ENCODE peak calls at places on chromosomes 2 and 18, in nine cellular contexts. I is lung; T is posterior cingulate gyrus; J is activated CD8-positive, alpha-beta T cell treated with anti-CD3 and anti-CD28 coated beads for 36 hours; V is substantia nigra; W is activated effector memory CD4-positive, alpha-beta T cell treated with Interleukin-2 at 50 U/mL for 16 hours; G is cardiac fibroblast; Y is NCI-H748 treated with DMSO at 0.1 percent for 48 hours; L is pancreas. U is an unnamed sample.

GRCh38 chr2:31366733-31367132 is 47.8 kb downstream of the XDH start:
- DNase-seq in I (no peak), T (no peak), J (no peak), V (no peak), W (no peak), G (no peak), Y (no peak), L (no peak), U (no peak)

GRCh38 chr2:241891315-241891987 is 21.9 kb downstream of the RTP5 start:
- DNase-seq in I (no peak), T (no peak), J (no peak), V (no peak), W (no peak), G (no peak), Y (no peak), L (peak), U (no peak)

GRCh38 chr2:56314809-56315208 is 131.0 kb downstream of the CCDC85A start:
- DNase-seq in I (no peak), T (no peak), J (no peak), V (no peak), W (no peak), G (no peak), Y (no peak), L (no peak), U (no peak)

GRCh38 chr2:75716406-75716805 is 5.7 kb upstream of the GCFC2 start:
- DNase-seq in I (no peak), T (no peak), J (no peak), V (no peak), W (no peak), G (peak), Y (no peak), L (no peak), U (no peak)

GRCh38 chr18:76421291-76422078 is 73.6 kb downstream of the ZNF516 start:
- DNase-seq in I (peak), T (no peak), J (no peak), V (no peak), W (no peak), G (no peak), Y (no peak), L (no peak), U (no peak)

GRCh38 chr2:189305291-189305943 is 125.9 kb upstream of the COL5A2 start:
- DNase-seq in I (no peak), T (no peak), J (no peak), V (no peak), W (no peak), G (no peak), Y (no peak), L (no peak), U (no peak)

GRCh38 chr2:159971365-159972122 is 90.9 kb downstream of the PLA2R1 start:
- DNase-seq in I (no peak), T (no peak), J (no peak), V (no peak), W (no peak), G (no peak), Y (peak), L (no peak), U (no peak)

GRCh38 chr2:217294818-217295217 is 435.0 kb upstream of the TNP1 start:
- DNase-seq in I (no peak), T (no peak), J (no peak), V (no peak), W (no peak), G (no peak), Y (no peak), L (no peak), U (no peak)

GRCh38 chr2:192245329-192245728 is 50.6 kb upstream of the TMEFF2 start:
- DNase-seq in I (no peak), T (no peak), J (no peak), V (no peak), W (no peak), G (peak), Y (no peak), L (no peak), U (no peak)

GRCh38 chr2:133231264-133231663 is 337.0 kb downstream of the NCKAP5 start:
- DNase-seq in I (no peak), T (no peak), J (no peak), V (no peak), W (no peak), G (no peak), Y (no peak), L (no peak), U (no peak)

GRCh38 chr18:5238371-5238758 is 41.3 kb upstream of the AKAIN1 start:
- DNase-seq in I (peak), T (peak), J (peak), V (peak), W (peak), G (peak), Y (no peak), L (peak), U (no peak)

GRCh38 chr18:48134609-48135008 is 204.2 kb upstream of the SMAD2 start:
- DNase-seq in I (no peak), T (no peak), J (no peak), V (no peak), W (no peak), G (no peak), Y (no peak), L (no peak), U (no peak)

GRCh38 chr18:23605941-23606340 is 19.6 kb upstream of the NPC1 start:
- DNase-seq in I (no peak), T (no peak), J (no peak), V (no peak), W (no peak), G (no peak), Y (no peak), L (no peak), U (no peak)

GRCh38 chr2:30293303-30293912 is 62.1 kb downstream of the LBH start:
- DNase-seq in I (peak), T (no peak), J (peak), V (no peak), W (no peak), G (peak), Y (no peak), L (no peak), U (no peak)

GRCh38 chr2:18708203-18708602 is 118.8 kb upstream of the NT5C1B start:
- DNase-seq in I (no peak), T (no peak), J (no peak), V (no peak), W (no peak), G (no peak), Y (no peak), L (no peak), U (no peak)

GRCh38 chr2:238263204-238264071 is 23.6 kb upstream of the HES6 start:
- DNase-seq in I (peak), T (peak), J (peak), V (peak), W (peak), G (peak), Y (peak), L (peak), U (peak)

GRCh38 chr18:24766376-24766775 is 305.9 kb downstream of the HRH4 start:
- DNase-seq in I (no peak), T (no peak), J (no peak), V (no peak), W (no peak), G (peak), Y (no peak), L (no peak), U (no peak)

GRCh38 chr18:22434973-22435608 is 17.4 kb upstream of the CTAGE1 start:
- DNase-seq in I (no peak), T (no peak), J (no peak), V (no peak), W (no peak), G (peak), Y (no peak), L (no peak), U (no peak)

GRCh38 chr2:178846458-178846802 is 39.2 kb upstream of the TTN start:
- DNase-seq in I (no peak), T (no peak), J (no peak), V (no peak), W (no peak), G (no peak), Y (no peak), L (no peak), U (no peak)

GRCh38 chr2:10564876-10565425 is 116.8 kb upstream of the ODC1 start:
- DNase-seq in I (no peak), T (no peak), J (no peak), V (no peak), W (no peak), G (no peak), Y (no peak), L (no peak), U (no peak)

GRCh38 chr18:55120896-55121295 is 161.6 kb upstream of the CCDC68 start:
- DNase-seq in I (no peak), T (no peak), J (no peak), V (no peak), W (no peak), G (no peak), Y (no peak), L (no peak), U (no peak)

GRCh38 chr2:134348239-134348638 is 94.4 kb downstream of the MGAT5 start:
- DNase-seq in I (no peak), T (no peak), J (no peak), V (no peak), W (no peak), G (peak), Y (no peak), L (no peak), U (no peak)

GRCh38 chr2:189608799-189609422 is 28.3 kb upstream of the SLC40A1 start:
- DNase-seq in I (no peak), T (no peak), J (no peak), V (no peak), W (no peak), G (peak), Y (no peak), L (no peak), U (no peak)

GRCh38 chr2:74414913-74415761 is 6.3 kb downstream of the C2orf81 start:
- DNase-seq in I (no peak), T (peak), J (peak), V (no peak), W (no peak), G (peak), Y (no peak), L (no peak), U (no peak)

GRCh38 chr2:169365093-169365483 is 2.8 kb upstream of the LRP2 start:
- DNase-seq in I (no peak), T (no peak), J (peak), V (no peak), W (no peak), G (no peak), Y (no peak), L (no peak), U (peak)

GRCh38 chr2:27689424-27689823 is 25.7 kb downstream of the SLC4A1AP start:
- DNase-seq in I (no peak), T (no peak), J (no peak), V (no peak), W (no peak), G (no peak), Y (no peak), L (no peak), U (no peak)

GRCh38 chr2:3633089-3633981 is 24.7 kb upstream of the ALLC start:
- DNase-seq in I (no peak), T (no peak), J (no peak), V (no peak), W (no peak), G (peak), Y (no peak), L (no peak), U (no peak)

GRCh38 chr2:235724964-235725603 is 231.2 kb downstream of the AGAP1 start:
- DNase-seq in I (no peak), T (peak), J (no peak), V (no peak), W (no peak), G (peak), Y (no peak), L (peak), U (no peak)

GRCh38 chr2:198639580-198639979 is 818.2 kb downstream of the SATB2 start:
- DNase-seq in I (no peak), T (no peak), J (no peak), V (no peak), W (no peak), G (no peak), Y (no peak), L (no peak), U (no peak)

U was measured in CD4-positive, alpha-beta memory T cell.